ENCODE peak calls at places on chromosomes 11 and 22, in four cellular contexts. C is colonic mucosa, Q is Panc1, U is Peyer's patch. O is an unnamed sample. For H3K9me3, the result is how much of the 10 kb centered on the place peaks cover.

GRCh38 chr11:126140932-126141291 is 70.5 kb downstream of the RPUSD4 start:
- DNase-seq in C (peak), Q (no peak), U (no peak), O (peak)

GRCh38 chr11:130216221-130216550 is 56.6 kb downstream of the ST14 start:
- DNase-seq in U (no peak), C (no peak), Q (no peak), O (no peak)

GRCh38 chr11:2092956-2093412 is 46.2 kb downstream of the IGF2 start:
- DNase-seq in U (peak), Q (no peak), C (peak), O (no peak)

GRCh38 chr11:92413757-92414513 is 189.3 kb downstream of the FAT3 start:
- DNase-seq in U (no peak), C (no peak), Q (no peak), O (no peak)

GRCh38 chr11:44229664-44230063 is 80.3 kb downstream of the ALX4 start:
- DNase-seq in U (no peak), Q (no peak), C (no peak), O (no peak)

GRCh38 chr11:108206969-108207682 is 15.3 kb downstream of the NPAT start:
- DNase-seq in Q (no peak), C (no peak), U (no peak), O (no peak)

GRCh38 chr22:40107244-40107643 is 70.5 kb upstream of the TNRC6B start:
- DNase-seq in Q (no peak), C (no peak), U (no peak), O (no peak)

GRCh38 chr22:18950141-18950540 is 14.0 kb upstream of the PRODH start:
- DNase-seq in Q (no peak), U (no peak), C (no peak), O (no peak)

GRCh38 chr22:39559456-39560105 is 11.0 kb upstream of the CACNA1I start:
- DNase-seq in Q (no peak), U (no peak), C (no peak), O (no peak)

GRCh38 chr11:68312117-68312779 is at the start of gene LRP5:
- DNase-seq in C (no peak), U (no peak), Q (no peak), O (no peak)

GRCh38 chr11:111455291-111456085 is 56.7 kb downstream of the BTG4 start:
- DNase-seq in Q (no peak), U (no peak), C (no peak), O (no peak)

GRCh38 chr22:20602589-20603164 is 95.3 kb downstream of the MED15 start:
- DNase-seq in U (no peak), Q (no peak), C (no peak), O (no peak)

GRCh38 chr11:693887-694562 is 997 bp downstream of the DEAF1 start:
- DNase-seq in C (peak), Q (no peak), U (no peak), O (no peak)

GRCh38 chr11:75867778-75868374 is 52.9 kb downstream of the UVRAG start:
- DNase-seq in U (no peak), Q (peak), C (peak), O (peak)

GRCh38 chr22:34116126-34116525 is 195.8 kb upstream of the LARGE1 start:
- DNase-seq in U (no peak), C (no peak), Q (no peak), O (no peak)

GRCh38 chr11:123525511-123525918 is 95.4 kb downstream of the GRAMD1B start:
- DNase-seq in Q (no peak), U (no peak), C (no peak), O (no peak)

GRCh38 chr22:20748082-20748481 is 25.8 kb upstream of the SERPIND1 start:
- DNase-seq in U (no peak), C (no peak), Q (no peak), O (no peak)

GRCh38 chr22:39130892-39131855 is 21.3 kb downstream of the CBX7 start:
- DNase-seq in C (no peak), U (no peak), Q (no peak), O (no peak)

GRCh38 chr22:29071261-29072045 is 1.4 kb upstream of the KREMEN1 start:
- DNase-seq in Q (no peak), C (peak), U (peak), O (no peak)

GRCh38 chr11:31779268-31779879 is 31.7 kb downstream of the PAX6 start:
- DNase-seq in Q (peak), C (no peak), U (no peak), O (no peak)

GRCh38 chr11:109704432-109704831 is 282.4 kb downstream of the C11orf87 start:
- DNase-seq in Q (no peak), C (no peak), U (no peak), O (no peak)

GRCh38 chr11:129302386-129303101 is 73.1 kb upstream of the BARX2 start:
- DNase-seq in U (no peak), Q (no peak), C (no peak), O (no peak)

GRCh38 chr11:125398994-125399638 is 96.9 kb downstream of the FEZ1 start:
- DNase-seq in Q (no peak), U (no peak), C (no peak), O (no peak)

DNA sequence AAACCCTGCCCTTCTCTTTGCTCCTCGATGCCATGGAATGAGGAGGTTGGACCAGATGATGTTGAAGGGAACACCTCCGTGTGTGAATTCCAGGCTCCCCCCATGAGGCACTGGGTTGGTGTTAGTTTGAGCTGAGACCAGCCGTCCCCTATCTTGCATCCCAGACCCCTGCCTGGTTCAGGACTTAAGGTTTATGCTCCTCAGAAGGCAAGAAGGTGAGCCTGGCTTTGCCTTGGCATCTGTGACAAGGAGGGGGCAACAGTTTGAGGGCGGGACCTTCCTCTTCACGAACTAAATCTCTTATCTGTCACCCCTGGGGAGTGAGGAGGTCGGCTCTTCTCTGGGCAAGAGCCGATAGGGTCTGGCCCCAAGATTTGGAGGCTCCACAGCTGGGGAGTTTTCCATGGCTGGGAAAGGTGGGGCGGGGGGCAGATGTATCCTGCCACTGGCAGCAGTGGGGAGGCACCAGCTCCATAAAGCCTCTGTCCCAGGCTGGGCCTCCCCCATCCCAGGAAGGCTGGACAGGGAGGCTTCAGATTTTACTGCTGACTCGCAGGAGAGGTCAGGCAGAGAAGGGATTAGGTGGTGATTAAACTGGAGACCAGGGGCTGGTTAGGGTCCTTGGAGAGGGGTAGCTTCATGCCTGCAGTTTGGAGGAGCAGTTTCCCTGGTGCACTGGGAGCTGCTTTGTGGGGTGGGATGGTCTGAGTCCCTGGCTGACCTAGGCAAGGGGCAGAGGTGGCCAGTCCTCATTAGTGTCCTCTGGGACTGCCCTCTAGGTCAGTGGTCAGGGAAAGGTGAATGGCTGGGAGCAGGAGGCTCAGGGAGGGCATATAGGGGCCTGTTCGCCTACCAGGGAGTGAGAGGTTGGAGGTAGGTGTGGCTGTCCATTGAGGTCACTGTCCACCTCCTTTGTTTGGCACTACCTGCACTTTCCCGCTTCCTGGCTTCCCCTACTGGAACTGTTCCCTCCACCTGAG is 1.1 kb downstream of the SEC14L2 start:
- DNase-seq in U (no peak), Q (no peak), C (no peak), O (no peak)
- H3K27ac ChIP-seq in U (peak), Q (peak), C (no peak), O (no peak)

DNA sequence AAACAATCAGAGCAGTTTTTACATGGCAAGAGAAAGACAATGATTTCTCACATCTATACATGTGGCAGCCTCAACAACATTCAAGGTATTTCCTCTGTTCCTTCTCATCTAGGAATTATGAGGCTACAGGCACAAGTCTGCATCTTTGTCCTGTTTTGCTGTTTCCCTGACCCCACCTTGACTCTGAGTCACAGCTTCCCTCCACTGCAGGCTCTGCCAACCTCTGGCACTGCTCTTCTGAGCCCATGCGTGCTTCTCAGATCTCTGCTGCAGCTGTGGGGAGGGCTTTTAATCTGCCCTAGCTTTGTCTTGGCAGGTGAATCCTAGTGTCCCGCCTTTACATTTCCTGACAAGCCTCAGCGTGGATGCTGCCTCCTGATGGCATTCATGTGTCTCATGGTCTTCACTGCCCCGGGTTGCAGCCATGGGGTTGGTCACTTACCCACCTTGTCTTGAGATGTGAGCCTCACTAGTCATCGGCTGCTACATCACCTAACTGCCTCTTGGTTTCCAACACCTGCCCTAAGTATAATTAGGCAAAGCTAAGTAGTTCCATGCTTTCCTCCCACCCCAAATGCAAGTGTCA is 578.5 kb downstream of the TBC1D22A start:
- DNase-seq in C (no peak), Q (no peak), U (no peak), O (no peak)
- H3K9me3 ChIP-seq in C (under half), Q (under half), U (under half), O (under half)

GRCh38 chr22:24023204-24023789 is 12.2 kb downstream of the CABIN1 start:
- DNase-seq in U (no peak), C (no peak), Q (no peak), O (no peak)
- H3K27ac ChIP-seq in U (no peak), C (no peak), Q (no peak), O (no peak)

GRCh38 chr22:48566741-48567140 is 1260.9 kb downstream of the BRD1 start:
- DNase-seq in C (no peak), Q (no peak), U (no peak), O (no peak)

GRCh38 chr22:48567213-48567975 is 1260.3 kb downstream of the BRD1 start:
- DNase-seq in Q (no peak), U (no peak), C (no peak), O (peak)

GRCh38 chr22:48569476-48570233 is 1258.0 kb downstream of the BRD1 start:
- DNase-seq in U (no peak), C (no peak), Q (no peak), O (no peak)

GRCh38 chr22:48570912-48571311 is 1256.8 kb downstream of the BRD1 start:
- DNase-seq in Q (no peak), U (no peak), C (no peak), O (no peak)

DNA sequence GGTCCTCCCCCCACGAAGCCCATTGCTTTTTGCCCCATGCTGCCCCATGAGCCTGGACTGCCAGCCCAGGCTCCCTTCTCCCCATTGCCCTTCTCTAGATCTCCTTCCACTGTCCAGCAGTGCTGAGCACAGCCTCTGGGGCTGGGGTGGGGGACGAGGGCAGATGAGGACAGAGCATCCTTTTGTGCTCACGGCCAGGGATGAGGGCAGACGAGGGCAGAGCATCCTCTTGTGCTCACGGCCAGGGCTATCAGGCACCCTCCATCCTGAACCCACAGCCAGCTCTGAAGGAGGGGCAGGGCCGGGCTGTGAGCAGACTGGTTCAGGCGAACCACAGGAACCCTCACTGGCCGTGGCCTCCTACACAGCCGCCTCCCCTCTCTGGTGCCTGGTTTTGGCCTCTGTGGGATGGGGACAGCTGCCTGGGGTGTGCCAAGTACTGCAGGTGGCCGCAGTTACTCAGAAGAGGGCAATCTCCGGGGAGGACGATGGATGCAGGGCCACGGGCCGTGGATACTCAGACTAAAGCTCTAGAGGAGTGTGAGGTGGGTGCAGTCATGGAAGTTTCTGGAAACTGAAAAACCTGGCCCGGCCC is 1258.8 kb downstream of the BRD1 start:
- DNase-seq in Q (no peak), C (no peak), U (no peak), O (no peak)
- H3K9me3 ChIP-seq in Q (under half), C (under half), U (under half), O (under half)

GRCh38 chr11:36070215-36070976 is 126.5 kb downstream of the LDLRAD3 start:
- DNase-seq in C (no peak), U (no peak), Q (no peak), O (no peak)

GRCh38 chr11:36075053-36075452 is 131.2 kb downstream of the LDLRAD3 start:
- DNase-seq in Q (no peak), C (no peak), U (no peak), O (no peak)

GRCh38 chr11:36077368-36077767 is 133.5 kb downstream of the LDLRAD3 start:
- DNase-seq in Q (no peak), U (no peak), C (no peak), O (no peak)

GRCh38 chr11:36071917-36072500 is 128.1 kb downstream of the LDLRAD3 start:
- DNase-seq in U (no peak), C (no peak), Q (no peak), O (no peak)

DNA sequence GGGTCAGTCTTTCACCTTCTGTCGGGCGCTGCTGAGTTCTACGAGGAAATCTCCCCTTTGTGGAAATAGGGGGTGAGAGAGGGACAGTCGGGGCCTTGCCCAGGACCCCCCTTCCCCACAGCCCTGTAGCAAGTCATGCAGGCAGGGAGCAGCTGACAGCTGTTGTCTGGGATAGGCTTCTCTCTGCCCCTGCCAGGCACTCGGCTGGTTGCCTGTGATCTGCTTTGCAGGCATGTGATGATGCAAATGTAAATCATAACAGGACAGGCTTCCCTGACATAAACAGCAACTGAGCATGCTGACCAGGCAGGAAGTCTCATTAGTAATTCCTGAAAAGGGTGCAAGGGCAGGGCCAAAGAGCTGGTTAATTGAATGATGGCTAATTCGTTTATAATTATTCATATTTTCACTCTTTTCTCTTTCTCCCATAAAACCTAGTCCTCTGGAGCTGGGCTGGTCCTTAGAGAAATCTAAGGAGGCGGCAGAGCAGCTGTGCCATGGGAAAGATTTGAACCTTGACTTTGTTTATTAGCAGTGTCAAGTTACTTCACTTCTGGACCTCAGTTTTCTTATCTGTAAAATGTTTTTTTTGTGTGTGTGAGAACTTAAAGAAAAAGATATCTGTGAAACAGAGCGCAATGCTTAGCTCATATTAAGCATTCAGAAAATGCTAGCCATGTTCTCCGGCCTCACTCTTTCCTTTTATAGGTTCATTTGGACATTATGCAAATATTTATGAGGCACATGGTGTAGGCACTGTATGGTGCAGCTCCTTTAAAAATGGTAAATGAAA is 129.7 kb downstream of the LDLRAD3 start:
- DNase-seq in Q (no peak), U (no peak), C (peak), O (no peak)
- H3K27ac ChIP-seq in Q (peak), U (no peak), C (no peak), O (no peak)

GRCh38 chr22:17257091-17257490 is 37.9 kb upstream of the ADA2 start:
- DNase-seq in Q (no peak), C (no peak), U (no peak), O (no peak)
- H3K9me3 ChIP-seq in Q (under half), C (under half), U (under half), O (under half)

GRCh38 chr11:119687220-119688046 is 41.6 kb downstream of the NECTIN1 start:
- DNase-seq in U (no peak), Q (no peak), C (no peak), O (no peak)
- H3K27ac ChIP-seq in U (no peak), Q (no peak), C (no peak), O (no peak)

GRCh38 chr22:47801541-47802245 is 1039.2 kb downstream of the TBC1D22A start:
- DNase-seq in C (no peak), Q (no peak), U (no peak), O (no peak)
- H3K9me3 ChIP-seq in C (under half), Q (under half), U (under half), O (under half)

GRCh38 chr11:114060402-114061052 is 1.0 kb downstream of the ZBTB16 start:
- DNase-seq in U (peak), C (peak), Q (no peak), O (no peak)
- H3K27ac ChIP-seq in U (peak), C (peak), Q (no peak), O (no peak)

O was measured in SK-N-MC.